ENCODE peak calls at places on chromosomes 7 and 10, in nine cellular contexts. H is HCT116, B is transverse colon, G is Panc1, S is spleen, M is suprapubic skin, F is SK-N-SH, I is H1, W is breast epithelium. J is an unnamed sample. For H3K4me1, the result is how much of the 10 kb centered on the place peaks cover.

GRCh38 chr10:27413387-27413786 is 90.7 kb upstream of the RAB18 start:
- DNase-seq in H (no peak), B (no peak), G (no peak), S (no peak), M (peak), F (no peak), I (no peak), W (no peak), J (no peak)

GRCh38 chr7:75639893-75640600 is 98.7 kb downstream of the HIP1 start:
- DNase-seq in H (no peak), B (no peak), G (no peak), S (no peak), M (no peak), F (no peak), I (peak), W (no peak), J (no peak)

GRCh38 chr10:123147635-123148413 is at the start of gene HMX2:
- DNase-seq in H (no peak), B (no peak), G (no peak), S (peak), M (no peak), F (peak), I (peak), W (no peak), J (no peak)

GRCh38 chr7:29723599-29723998 is 82.7 kb upstream of the WIPF3 start:
- DNase-seq in H (peak), B (no peak), G (peak), S (no peak), M (no peak), F (no peak), I (no peak), W (no peak), J (no peak)

GRCh38 chr7:155652156-155653124 is 8.0 kb downstream of the RBM33 start:
- DNase-seq in H (no peak), B (no peak), G (no peak), S (no peak), M (no peak), F (no peak), I (no peak), W (no peak), J (no peak)

GRCh38 chr10:3761916-3762708 is 22.9 kb downstream of the KLF6 start:
- DNase-seq in H (peak), B (no peak), G (peak), S (no peak), M (peak), F (no peak), I (no peak), W (no peak), J (no peak)

GRCh38 chr7:128114806-128115205 is 83.6 kb upstream of the LRRC4 start:
- DNase-seq in H (no peak), B (no peak), G (no peak), S (no peak), M (peak), F (no peak), I (no peak), W (no peak), J (peak)

GRCh38 chr10:49037187-49037586 is 78.1 kb downstream of the VSTM4 start:
- DNase-seq in H (peak), B (no peak), G (no peak), S (no peak), M (no peak), F (no peak), I (no peak), W (no peak), J (no peak)

GRCh38 chr7:130273081-130273699 is 6.5 kb downstream of the CPA2 start:
- DNase-seq in H (no peak), B (no peak), G (no peak), S (no peak), M (no peak), F (no peak), I (peak), W (no peak), J (no peak)

GRCh38 chr7:133513608-133514007 is 260.7 kb downstream of the EXOC4 start:
- DNase-seq in H (no peak), B (no peak), G (no peak), S (no peak), M (no peak), F (no peak), I (no peak), W (no peak), J (no peak)

GRCh38 chr10:120508393-120508792 is 51.4 kb downstream of the PLPP4 start:
- DNase-seq in H (peak), B (no peak), G (no peak), S (no peak), M (no peak), F (no peak), I (no peak), W (no peak), J (no peak)

GRCh38 chr7:116949941-116950801 is 3.1 kb upstream of the ST7 start:
- DNase-seq in H (no peak), B (no peak), G (no peak), S (no peak), M (no peak), F (no peak), I (no peak), W (no peak), J (no peak)
- TF ChIP-seq POLR2AphosphoS5 in H (no peak), B (no peak), G (no peak), S (no peak), M (no peak), F (no peak), I (no peak), W (no peak), J (no peak)

DNA sequence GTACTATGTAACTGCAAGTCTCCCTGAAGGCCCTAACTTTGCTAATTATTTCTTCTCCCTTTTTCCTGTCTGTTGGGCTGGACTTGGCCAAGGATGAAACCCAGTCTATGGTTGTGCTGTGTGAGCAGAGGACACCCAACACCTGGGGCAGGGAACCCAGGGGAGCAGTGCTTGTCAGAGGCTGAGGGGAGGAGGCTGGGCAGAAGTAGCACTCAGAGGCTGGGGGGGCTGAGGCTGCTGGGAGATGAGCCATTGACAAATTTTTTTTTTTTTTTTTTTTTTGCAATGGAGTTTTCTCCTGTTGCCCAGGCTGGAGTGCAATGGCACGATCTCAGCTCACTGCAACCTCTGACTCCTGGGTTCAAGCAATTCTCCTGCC is 28.5 kb downstream of the TRIM8 start:
- DNase-seq in H (no peak), B (no peak), G (no peak), S (no peak), M (no peak), F (peak), I (no peak), W (no peak), J (no peak)
- H3K4me1 ChIP-seq in H (under half), B (under half), G (under half), S (under half), M (half or more), F (half or more), I (under half), W (under half), J (under half)

GRCh38 chr10:95246582-95247051 is 44.2 kb downstream of the PDLIM1 start:
- DNase-seq in H (peak), B (peak), G (no peak), S (peak), M (peak), F (peak), I (peak), W (no peak), J (peak)
- TF ChIP-seq POLR2AphosphoS5 in H (no peak), B (peak), G (no peak), S (no peak), M (no peak), F (no peak), I (no peak), W (peak), J (peak)

GRCh38 chr10:132832186-132832983 is 46.4 kb upstream of the NKX6-2 start:
- DNase-seq in H (no peak), B (no peak), G (no peak), S (peak), M (no peak), F (no peak), I (no peak), W (peak), J (no peak)
- H3K4me1 ChIP-seq in H (under half), B (under half), G (under half), S (under half), M (under half), F (under half), I (under half), W (under half), J (under half)